ENCODE peak calls at places on chromosomes 12 and 14, in nine cellular contexts. H is NCI-H510A treated with DMSO at 0.1 percent for 48 hours; E is activated T-cell treated with anti-CD3 and anti-CD28 coated beads for 1 hour; U is NCI-H1105; G is RPMI8226; X is T-helper 2 cell; C is KBM-7; F is activated CD4-positive, alpha-beta T cell treated with anti-CD3 and anti-CD28 coated beads, Interleukin-2, amount 50 U/mL, for 24 hours; S is HuH-7.5. Q is an unnamed sample.

GRCh38 chr12:101597164-101597563 is 2.4 kb downstream of the MYBPC1 start:
- DNase-seq in F (no peak), C (no peak), E (no peak), U (no peak), G (no peak), H (no peak), S (no peak), X (no peak), Q (no peak)

GRCh38 chr12:101941306-101942000 is 64.1 kb downstream of the DRAM1 start:
- DNase-seq in U (no peak), C (peak), F (no peak), G (no peak), X (no peak), H (no peak), S (no peak), E (no peak), Q (no peak)

GRCh38 chr12:52867636-52868035 is 18.8 kb upstream of the KRT78 start:
- DNase-seq in H (peak), U (no peak), F (no peak), C (no peak), E (no peak), X (no peak), G (peak), S (no peak), Q (peak)

GRCh38 chr12:65926119-65927004 is 102.1 kb downstream of the HMGA2 start:
- DNase-seq in C (peak), X (no peak), H (no peak), F (no peak), G (no peak), S (no peak), E (no peak), U (no peak), Q (no peak)

GRCh38 chr14:64463198-64463597 is 2.1 kb upstream of the AKAP5 start:
- DNase-seq in S (no peak), C (no peak), H (no peak), F (no peak), G (no peak), X (no peak), E (no peak), U (no peak), Q (no peak)

GRCh38 chr12:3641428-3641883 is 111.5 kb downstream of the CRACR2A start:
- DNase-seq in S (no peak), X (no peak), F (no peak), U (no peak), C (no peak), G (no peak), H (no peak), E (no peak), Q (no peak)

GRCh38 chr14:104981699-104982541 is 3.7 kb upstream of the CLBA1 start:
- DNase-seq in H (no peak), G (peak), X (no peak), F (no peak), S (no peak), C (no peak), U (no peak), E (no peak), Q (no peak)

GRCh38 chr12:55955800-55956508 is 9.9 kb downstream of the PMEL start:
- DNase-seq in H (no peak), C (peak), G (peak), F (no peak), S (peak), X (peak), E (peak), U (no peak), Q (peak)

GRCh38 chr12:100251917-100252316 is 15.0 kb downstream of the DEPDC4 start:
- DNase-seq in F (no peak), U (peak), H (peak), G (no peak), S (peak), C (no peak), E (no peak), X (no peak), Q (no peak)

GRCh38 chr14:95784137-95784536 is 70.2 kb upstream of the TCL1A start:
- DNase-seq in X (no peak), E (no peak), H (no peak), S (no peak), U (no peak), F (no peak), G (peak), C (peak), Q (no peak)

GRCh38 chr12:4562034-4562657 is at the start of gene DYRK4:
- DNase-seq in H (peak), E (no peak), S (peak), U (peak), C (no peak), F (no peak), G (no peak), X (no peak), Q (no peak)

GRCh38 chr14:31126680-31127079 is 80.9 kb downstream of the HECTD1 start:
- DNase-seq in G (no peak), F (no peak), E (no peak), H (no peak), S (no peak), X (no peak), C (no peak), U (no peak), Q (no peak)

GRCh38 chr12:93812616-93813015 is 135.4 kb downstream of the CRADD start:
- DNase-seq in F (no peak), H (no peak), S (no peak), E (no peak), X (no peak), U (no peak), C (no peak), G (no peak), Q (no peak)

GRCh38 chr14:74949859-74950572 is 5.4 kb downstream of the PGF start:
- DNase-seq in F (no peak), X (no peak), G (no peak), C (no peak), U (no peak), E (no peak), S (no peak), H (no peak), Q (no peak)

GRCh38 chr12:116303076-116303465 is 25.6 kb upstream of the MED13L start:
- DNase-seq in E (no peak), C (no peak), X (no peak), U (no peak), F (no peak), H (no peak), S (no peak), G (no peak), Q (no peak)

GRCh38 chr12:12505544-12506501 is 56.8 kb downstream of the DUSP16 start:
- DNase-seq in E (no peak), G (no peak), U (no peak), F (no peak), S (no peak), X (no peak), C (peak), H (no peak), Q (no peak)

GRCh38 chr14:57865450-57866198 is at the start of gene SLC35F4:
- DNase-seq in F (no peak), C (no peak), E (no peak), H (no peak), G (peak), U (peak), S (no peak), X (no peak), Q (no peak)

GRCh38 chr14:85254718-85255117 is 275.2 kb upstream of the FLRT2 start:
- DNase-seq in H (no peak), X (no peak), C (no peak), U (no peak), E (no peak), G (no peak), S (no peak), F (no peak), Q (no peak)

Q was measured in CD8-positive, alpha-beta T cell.